ENCODE peak calls at places on chromosomes 4 and X, in four cellular contexts. T is astrocyte of the spinal cord, M is bronchial epithelial cell, V is brain microvascular endothelial cell. I is an unnamed sample.

GRCh38 chr4:111937368-111937767 is 207.9 kb upstream of the FAM241A start:
- DNase-seq in V (no peak), M (peak), T (peak), I (peak)

GRCh38 chr4:67051000-67051789 is 494.1 kb downstream of the CENPC start:
- DNase-seq in T (no peak), M (peak), V (no peak), I (no peak)

GRCh38 chr4:44662623-44663006 is 11.2 kb upstream of the YIPF7 start:
- DNase-seq in M (peak), T (no peak), V (no peak), I (peak)

GRCh38 chr4:5124876-5125275 is 73.6 kb downstream of the STK32B start:
- DNase-seq in V (no peak), T (no peak), M (no peak), I (no peak)

GRCh38 chr4:118348886-118349285 is 3.9 kb downstream of the PRSS12 start:
- DNase-seq in M (peak), V (no peak), T (no peak), I (no peak)

GRCh38 chr4:15718465-15718864 is 15.6 kb downstream of the BST1 start:
- DNase-seq in T (no peak), M (no peak), V (no peak), I (no peak)

GRCh38 chr4:84971319-84971932 is 4.9 kb upstream of the WDFY3 start:
- DNase-seq in T (peak), M (peak), V (no peak), I (peak)

GRCh38 chrX:147602297-147602696 is 309.4 kb upstream of the FMR1 start:
- DNase-seq in V (no peak), T (no peak), M (peak), I (no peak)

GRCh38 chr4:38768968-38769394 is 13.8 kb downstream of the TLR10 start:
- DNase-seq in T (peak), V (peak), M (no peak), I (peak)

GRCh38 chrX:119529355-119530276 is 35.6 kb downstream of the STEEP1 start:
- DNase-seq in T (no peak), M (no peak), V (no peak), I (peak)

GRCh38 chr4:2226261-2226660 is 15.7 kb downstream of the HAUS3 start:
- DNase-seq in T (no peak), V (no peak), M (no peak), I (no peak)

GRCh38 chr4:62797221-62797620 is 1597.1 kb downstream of the ADGRL3 start:
- DNase-seq in V (no peak), T (no peak), M (no peak), I (no peak)

GRCh38 chrX:138691186-138691585 is 20.3 kb downstream of the FGF13 start:
- DNase-seq in M (no peak), T (no peak), V (no peak), I (no peak)

GRCh38 chr4:28948501-28948900 is 1771.7 kb upstream of the PCDH7 start:
- DNase-seq in V (no peak), T (no peak), M (peak), I (peak)

GRCh38 chrX:9538544-9539045 is 73.7 kb downstream of the TBL1X start:
- DNase-seq in T (no peak), V (no peak), M (no peak), I (peak)

GRCh38 chr4:75702919-75703411 is 21.4 kb upstream of the USO1 start:
- DNase-seq in M (no peak), T (no peak), V (no peak), I (no peak)

GRCh38 chr4:121370729-121371325 is 10.0 kb downstream of the QRFPR start:
- DNase-seq in M (peak), V (peak), T (peak), I (peak)

GRCh38 chrX:48831909-48832291 is 3.5 kb downstream of the PCSK1N start:
- DNase-seq in V (no peak), T (no peak), M (no peak), I (peak)

GRCh38 chr4:15653430-15653829 is 1.7 kb downstream of the FBXL5 start:
- DNase-seq in T (no peak), V (no peak), M (no peak), I (no peak)

GRCh38 chrX:73765776-73766465 is 202.9 kb downstream of the CHIC1 start:
- DNase-seq in T (no peak), M (no peak), V (no peak), I (no peak)

GRCh38 chr4:6763330-6763851 is 19.1 kb upstream of the KIAA0232 start:
- DNase-seq in M (peak), V (no peak), T (no peak), I (no peak)

GRCh38 chr4:15336410-15337184 is 91.2 kb upstream of the C1QTNF7 start:
- DNase-seq in T (peak), V (peak), M (peak), I (peak)

GRCh38 chrX:55522577-55523254 is 33.1 kb upstream of the USP51 start:
- DNase-seq in V (no peak), T (no peak), M (no peak), I (no peak)

GRCh38 chr4:114180481-114180880 is 201.0 kb upstream of the ARSJ start:
- DNase-seq in T (peak), M (peak), V (peak), I (peak)

GRCh38 chrX:12804655-12805054 is 13.4 kb downstream of the PRPS2 start:
- DNase-seq in V (no peak), M (peak), T (no peak), I (no peak)

GRCh38 chr4:95835672-95836071 is 4.2 kb upstream of the PDHA2 start:
- DNase-seq in V (no peak), T (no peak), M (peak), I (peak)

GRCh38 chr4:81635747-81636146 is 164.0 kb upstream of the RASGEF1B start:
- DNase-seq in T (no peak), M (peak), V (no peak), I (peak)

GRCh38 chr4:79673898-79674297 is 265.9 kb upstream of the GK2 start:
- DNase-seq in V (no peak), T (no peak), M (no peak), I (no peak)

GRCh38 chr4:7359302-7360063 is 75.2 kb downstream of the PSAPL1 start:
- DNase-seq in V (no peak), T (no peak), M (no peak), I (no peak)

GRCh38 chr4:121995790-121996537 is 44.1 kb upstream of the TRPC3 start:
- DNase-seq in V (no peak), M (peak), T (no peak), I (no peak)

GRCh38 chrX:68500105-68500504 is 1.3 kb downstream of the YIPF6 start:
- DNase-seq in V (no peak), M (no peak), T (no peak), I (no peak)
- H3K4me3 ChIP-seq in V (no peak), M (no peak), T (no peak), I (no peak)

DNA sequence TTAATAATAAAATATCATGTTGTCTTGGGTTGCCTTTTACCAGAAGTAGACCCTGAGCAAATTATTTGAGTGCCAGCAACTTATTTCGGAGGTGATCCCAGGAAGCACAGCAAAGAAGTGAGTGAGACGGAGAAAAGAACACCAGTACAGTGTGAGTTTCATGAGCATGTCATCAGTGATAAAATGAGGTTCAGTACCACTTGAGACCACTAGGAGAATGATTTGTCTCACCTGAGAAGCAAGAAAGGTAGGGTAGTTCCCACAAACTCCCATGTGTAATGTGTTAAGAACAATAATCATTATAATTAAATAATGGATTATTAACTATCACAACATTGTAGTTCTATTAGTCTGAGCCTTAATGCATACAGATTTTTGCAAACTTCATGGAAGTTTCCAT is 112.8 kb upstream of the DMD start:
- DNase-seq in T (no peak), V (no peak), M (peak), I (no peak)
- TF ChIP-seq CTCF in T (no peak), V (peak), M (no peak), I (no peak)

GRCh38 chr4:56184214-56184613 is 203.1 kb downstream of the AASDH start:
- DNase-seq in V (no peak), T (no peak), M (no peak), I (no peak)

GRCh38 chr4:56186808-56187523 is 200.3 kb downstream of the AASDH start:
- DNase-seq in M (no peak), T (no peak), V (no peak), I (peak)

GRCh38 chr4:56181140-56181950 is 205.9 kb downstream of the AASDH start:
- DNase-seq in M (peak), V (peak), T (no peak), I (peak)

GRCh38 chr4:56183344-56183959 is 203.8 kb downstream of the AASDH start:
- DNase-seq in V (no peak), M (no peak), T (no peak), I (no peak)

DNA sequence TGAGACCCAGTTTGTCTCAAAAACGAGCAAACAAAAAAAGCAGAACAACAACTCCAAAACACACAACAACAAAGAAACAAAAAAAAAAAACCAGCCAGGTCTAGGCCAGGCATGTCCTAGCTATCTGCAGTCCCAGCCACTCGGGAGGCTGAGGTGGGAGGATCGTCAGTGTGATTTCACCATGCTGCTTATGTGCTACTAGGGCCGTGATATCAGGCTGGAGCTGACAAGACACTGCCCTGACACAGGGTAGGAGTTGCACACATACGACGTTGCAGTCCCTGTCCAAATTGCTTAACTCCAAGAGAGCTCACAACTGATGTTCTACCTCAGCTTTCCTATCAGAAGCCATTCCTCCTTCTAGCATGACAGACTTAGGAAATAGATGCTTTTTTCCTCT is 204.9 kb downstream of the AASDH start:
- DNase-seq in M (no peak), T (no peak), V (no peak), I (no peak)
- H3K4me3 ChIP-seq in M (no peak), T (no peak), V (no peak), I (no peak)

GRCh38 chrX:17075004-17075403 is 128.5 kb downstream of the REPS2 start:
- DNase-seq in V (no peak), T (no peak), M (peak), I (no peak)
- TF ChIP-seq CTCF in V (no peak), T (no peak), M (no peak), I (no peak)

DNA sequence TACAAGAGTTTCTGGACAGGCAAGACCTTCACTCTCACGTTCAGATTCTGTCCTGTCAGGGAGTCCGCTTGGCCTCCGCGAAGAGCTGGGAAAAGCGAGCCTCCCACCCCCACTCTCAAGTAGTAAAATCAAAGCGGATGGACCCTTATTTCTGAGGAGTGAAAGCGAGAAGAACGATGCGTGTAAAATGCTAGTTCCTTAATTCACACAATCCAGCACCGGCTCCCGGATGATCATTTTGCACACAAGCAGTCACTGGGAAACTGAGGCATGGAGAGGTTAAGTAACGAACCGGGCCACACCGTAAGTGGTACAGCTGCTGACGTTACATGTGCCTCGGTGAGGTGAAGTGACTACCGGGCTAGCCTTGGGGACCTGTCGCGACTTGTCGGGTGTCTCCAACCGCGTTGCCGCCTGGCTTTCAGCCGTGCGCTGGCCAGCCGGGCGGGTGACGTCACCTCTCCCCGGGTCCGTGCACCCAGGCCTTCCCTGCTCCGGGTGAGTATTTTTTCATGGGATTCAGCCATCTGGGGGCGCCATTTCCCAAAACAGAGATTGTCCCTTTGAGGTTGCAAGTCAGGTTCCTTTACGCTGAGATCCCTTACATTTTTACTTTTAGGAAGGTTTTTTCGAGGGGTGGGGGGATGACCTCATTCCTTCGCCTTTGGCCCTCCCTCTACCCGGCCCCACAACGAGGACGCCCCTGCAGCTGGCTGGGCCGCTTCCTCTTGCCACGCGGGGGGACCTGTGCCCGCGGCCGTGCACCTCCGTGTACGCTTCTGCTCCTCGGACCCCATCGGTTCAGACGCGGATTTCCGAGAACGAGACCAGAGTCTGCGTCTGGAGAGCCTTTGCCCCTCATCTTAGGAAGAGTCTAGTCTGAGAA is 3.4 kb upstream of the SFRP2 start:
- DNase-seq in T (peak), M (peak), V (peak), I (peak)
- H3K4me3 ChIP-seq in T (peak), M (peak), V (peak), I (no peak)

GRCh38 chr4:87313756-87314155 is 8.9 kb downstream of the HSD17B13 start:
- DNase-seq in V (no peak), T (no peak), M (no peak), I (no peak)
- TF ChIP-seq CTCF in V (no peak), T (no peak), M (no peak), I (no peak)

DNA sequence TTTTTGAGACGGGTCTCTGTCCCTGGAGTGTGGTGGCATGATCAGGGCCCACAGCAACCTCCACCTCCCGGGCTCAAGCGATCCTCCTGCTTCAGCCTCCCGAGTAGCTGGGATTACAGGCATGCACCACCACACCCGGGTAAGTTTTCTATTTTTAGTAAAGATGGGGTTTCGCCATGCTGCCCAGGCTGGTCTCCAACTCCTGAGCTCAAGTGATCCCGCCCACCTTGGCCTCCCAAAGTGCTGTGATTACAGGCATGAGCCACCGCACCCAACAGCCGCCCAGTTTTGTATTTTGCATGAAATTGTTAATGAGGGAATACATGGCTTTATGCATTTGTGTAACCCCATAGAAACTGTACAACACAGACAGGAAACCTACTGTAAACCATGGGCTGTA is 2.8 kb upstream of the ARHGAP4 start:
- DNase-seq in T (no peak), M (no peak), V (no peak), I (no peak)
- H3K4me3 ChIP-seq in T (peak), M (no peak), V (no peak), I (no peak)

DNA sequence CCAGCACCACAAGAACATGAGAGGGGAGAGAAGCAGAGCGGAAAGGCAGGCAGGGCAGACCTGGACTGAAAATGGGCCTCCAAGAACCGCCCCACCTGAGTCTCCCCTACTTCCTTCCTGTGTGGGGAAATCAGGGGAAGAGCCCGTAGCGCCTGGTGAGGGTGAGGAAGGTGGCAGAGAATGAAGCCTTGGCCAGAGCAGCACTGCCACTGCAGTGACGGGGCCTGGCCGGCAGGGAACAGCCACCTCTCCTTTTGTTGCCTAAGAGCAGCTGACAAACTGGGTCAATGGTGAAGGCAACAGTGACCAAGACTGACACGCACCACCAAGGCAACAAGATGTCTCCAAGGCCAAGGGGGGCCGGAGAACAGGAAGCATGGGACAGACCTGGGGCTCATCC is 58.4 kb upstream of the CBR4 start:
- DNase-seq in T (no peak), M (no peak), V (no peak), I (no peak)
- TF ChIP-seq CTCF in T (no peak), M (no peak), V (no peak), I (no peak)

GRCh38 chr4:150579591-150580234 is 2.2 kb upstream of the MAB21L2 start:
- DNase-seq in M (no peak), V (no peak), T (peak), I (peak)

GRCh38 chr4:150580244-150580643 is 1.7 kb upstream of the MAB21L2 start:
- DNase-seq in V (no peak), T (no peak), M (no peak), I (no peak)

GRCh38 chr4:150581611-150582010 is 340 bp upstream of the MAB21L2 start:
- DNase-seq in M (no peak), V (peak), T (peak), I (peak)

GRCh38 chr4:150582101-150582565 is at the start of gene MAB21L2:
- DNase-seq in T (peak), M (no peak), V (no peak), I (peak)

GRCh38 chr4:150581206-150581605 is 745 bp upstream of the MAB21L2 start:
- DNase-seq in M (no peak), T (no peak), V (no peak), I (no peak)
- H3K4me3 ChIP-seq in M (no peak), T (no peak), V (peak), I (peak)

GRCh38 chr4:88745581-88746163 is 48.0 kb upstream of the NAP1L5 start:
- DNase-seq in V (no peak), T (no peak), M (no peak), I (no peak)

GRCh38 chr4:88747351-88747750 is 49.7 kb upstream of the NAP1L5 start:
- DNase-seq in T (no peak), M (no peak), V (no peak), I (no peak)

GRCh38 chr4:88745175-88745574 is 47.5 kb upstream of the NAP1L5 start:
- DNase-seq in V (no peak), T (no peak), M (no peak), I (no peak)

GRCh38 chr4:88744609-88745008 is 47.0 kb upstream of the NAP1L5 start:
- DNase-seq in V (no peak), T (no peak), M (no peak), I (no peak)

GRCh38 chr4:88746186-88746585 is 48.6 kb upstream of the NAP1L5 start:
- DNase-seq in V (no peak), M (no peak), T (no peak), I (no peak)
- TF ChIP-seq CTCF in V (no peak), M (no peak), T (no peak), I (no peak)